ENCODE peak calls at places on chromosome X, in four cellular contexts. T is K562, N is GM12878, L is H1. S is an unnamed sample.
A peak's percentile ranks its signal among the peaks of the same experiment; 100 is the strongest.

GRCh38 chrX:136626237-136626636 is 21.7 kb upstream of the CD40LG start:
- DNase-seq in T (no peak), N (peak; percentile 36), L (no peak), S (no peak)

GRCh38 chrX:141278306-141278705 is 36.0 kb upstream of the SPANXC start:
- DNase-seq in T (peak; percentile 17), N (no peak), L (peak; percentile 41), S (peak; percentile 0)

GRCh38 chrX:154545673-154546274 is 872 bp downstream of the G6PD start:
- DNase-seq in T (no peak), N (no peak), L (no peak), S (no peak)

GRCh38 chrX:2954541-2954940 is 25.4 kb upstream of the ARSD start:
- DNase-seq in T (no peak), N (no peak), L (no peak), S (no peak)

GRCh38 chrX:13048265-13048664 is 3.8 kb upstream of the FAM9C start:
- DNase-seq in T (no peak), N (no peak), L (no peak), S (no peak)

GRCh38 chrX:40108959-40109287 is 11.2 kb upstream of the BCOR start:
- DNase-seq in T (peak; percentile 85), N (no peak), L (peak; percentile 66), S (no peak)

GRCh38 chrX:123175366-123176122 is 8.5 kb upstream of the GRIA3 start:
- DNase-seq in T (no peak), N (no peak), L (no peak), S (no peak)

GRCh38 chrX:120726294-120726693 is 96.4 kb upstream of the C1GALT1C1 start:
- DNase-seq in T (no peak), N (peak; percentile 73), L (no peak), S (no peak)

GRCh38 chrX:154372612-154373022 is 1.8 kb downstream of the FLNA start:
- DNase-seq in T (peak; percentile 38), N (peak; percentile 31), L (no peak), S (peak; percentile 27)

GRCh38 chrX:152635941-152636340 is 1.8 kb upstream of the GABRQ start:
- DNase-seq in T (peak; percentile 69), N (no peak), L (peak; percentile 45), S (peak; percentile 27)

GRCh38 chrX:148562846-148563245 is 62.4 kb downstream of the AFF2 start:
- DNase-seq in T (no peak), N (no peak), L (no peak), S (no peak)

GRCh38 chrX:136872091-136872700 is 8.3 kb downstream of the RBMX start:
- DNase-seq in T (no peak), N (no peak), L (no peak), S (no peak)

GRCh38 chrX:27444093-27444908 is 18.8 kb downstream of the PPP4R3C start:
- DNase-seq in T (no peak), N (no peak), L (no peak), S (peak; percentile 14)

GRCh38 chrX:150063673-150064072 is 125.4 kb upstream of the EOLA2 start:
- DNase-seq in T (no peak), N (no peak), L (no peak), S (no peak)

GRCh38 chrX:41912922-41913321 is 10.4 kb downstream of the CASK start:
- DNase-seq in T (no peak), N (no peak), L (no peak), S (no peak)

GRCh38 chrX:125522752-125523151 is 203.1 kb downstream of the TEX13C start:
- DNase-seq in T (no peak), N (no peak), L (no peak), S (no peak)

GRCh38 chrX:32448320-32448719 is 763.0 kb downstream of the DMD start:
- DNase-seq in T (no peak), N (peak; percentile 74), L (no peak), S (peak; percentile 0)

GRCh38 chrX:11100281-11101035 is 10.7 kb upstream of the HCCS start:
- DNase-seq in T (peak; percentile 37), N (no peak), L (no peak), S (peak; percentile 76)

GRCh38 chrX:20266810-20267598 is at the start of gene RPS6KA3:
- DNase-seq in T (peak; percentile 91), N (peak; percentile 44), L (peak; percentile 80), S (peak; percentile 71)

GRCh38 chrX:11381464-11381863 is 88.3 kb downstream of the AMELX start:
- DNase-seq in T (peak; percentile 84), N (peak; percentile 30), L (no peak), S (peak; percentile 25)

GRCh38 chrX:148500428-148501120 is at the start of gene AFF2:
- DNase-seq in T (no peak), N (no peak), L (peak; percentile 58), S (no peak)

GRCh38 chrX:16842684-16843083 is 27.5 kb downstream of the RBBP7 start:
- DNase-seq in T (no peak), N (no peak), L (no peak), S (no peak)

GRCh38 chrX:357693-358471 is 28.8 kb downstream of the PPP2R3B start:
- DNase-seq in T (no peak), N (no peak), L (no peak), S (no peak)

GRCh38 chrX:23341452-23341851 is 6.8 kb downstream of the PTCHD1 start:
- DNase-seq in T (no peak), N (no peak), L (no peak), S (no peak)

GRCh38 chrX:19804168-19804567 is 83.2 kb downstream of the SH3KBP1 start:
- DNase-seq in T (no peak), N (no peak), L (no peak), S (no peak)

GRCh38 chrX:154546354-154547244 is at the start of gene G6PD:
- DNase-seq in T (peak; percentile 87), N (no peak), L (peak; percentile 86), S (peak; percentile 43)

GRCh38 chrX:34058005-34058404 is 74.1 kb downstream of the FAM47A start:
- DNase-seq in T (no peak), N (no peak), L (peak; percentile 33), S (no peak)

GRCh38 chrX:71938371-71938770 is 27.7 kb downstream of the NHSL2 start:
- DNase-seq in T (no peak), N (no peak), L (no peak), S (no peak)

GRCh38 chrX:148574247-148574973 is 74.0 kb downstream of the AFF2 start:
- DNase-seq in T (no peak), N (peak; percentile 2), L (no peak), S (no peak)

GRCh38 chrX:72018277-72019112 is 107.8 kb downstream of the NHSL2 start:
- DNase-seq in T (peak; percentile 85), N (no peak), L (peak; percentile 84), S (peak; percentile 47)

GRCh38 chrX:38804481-38805293 is 3.4 kb downstream of the MID1IP1 start:
- DNase-seq in T (peak; percentile 35), N (no peak), L (peak; percentile 45), S (no peak)

GRCh38 chrX:130916636-130917422 is 13.8 kb upstream of the ENOX2 start:
- DNase-seq in T (peak; percentile 74), N (no peak), L (peak; percentile 47), S (peak; percentile 35)

GRCh38 chrX:65587616-65588526 is 53.3 kb upstream of the LAS1L start:
- DNase-seq in T (peak; percentile 81), N (no peak), L (no peak), S (no peak)

GRCh38 chrX:150258463-150259430 is 104.4 kb upstream of the MAMLD1 start:
- DNase-seq in T (no peak), N (no peak), L (no peak), S (no peak)

GRCh38 chrX:44675364-44676024 is 132.8 kb upstream of the FUNDC1 start:
- DNase-seq in T (peak; percentile 53), N (no peak), L (no peak), S (no peak)

GRCh38 chrX:140661657-140662056 is 47.9 kb upstream of the LINC00632 start:
- DNase-seq in T (no peak), N (no peak), L (no peak), S (no peak)

GRCh38 chrX:9859711-9860555 is 73.7 kb downstream of the SHROOM2 start:
- DNase-seq in T (no peak), N (no peak), L (no peak), S (no peak)
- TF ChIP-seq HDAC6 in T (no peak), N (no peak), L (no peak), S (no peak)

GRCh38 chrX:111035991-111036390 is 60.0 kb upstream of the PAK3 start:
- DNase-seq in T (no peak), N (no peak), L (no peak), S (no peak)

GRCh38 chrX:111039606-111040005 is 56.4 kb upstream of the PAK3 start:
- DNase-seq in T (no peak), N (no peak), L (no peak), S (no peak)

GRCh38 chrX:111035256-111035655 is 60.7 kb upstream of the PAK3 start:
- DNase-seq in T (no peak), N (no peak), L (no peak), S (no peak)

GRCh38 chrX:111041018-111041462 is 55.0 kb upstream of the PAK3 start:
- DNase-seq in T (no peak), N (no peak), L (no peak), S (peak; percentile 9)

GRCh38 chrX:111040377-111041017 is 55.5 kb upstream of the PAK3 start:
- DNase-seq in T (no peak), N (no peak), L (no peak), S (no peak)
- TF ChIP-seq HDAC6 in T (no peak), N (no peak), L (no peak), S (no peak)

GRCh38 chrX:69318651-69319305 is 153.5 kb upstream of the PJA1 start:
- DNase-seq in T (no peak), N (no peak), L (no peak), S (no peak)
- TF ChIP-seq HDAC6 in T (no peak), N (no peak), L (no peak), S (no peak)

DNA sequence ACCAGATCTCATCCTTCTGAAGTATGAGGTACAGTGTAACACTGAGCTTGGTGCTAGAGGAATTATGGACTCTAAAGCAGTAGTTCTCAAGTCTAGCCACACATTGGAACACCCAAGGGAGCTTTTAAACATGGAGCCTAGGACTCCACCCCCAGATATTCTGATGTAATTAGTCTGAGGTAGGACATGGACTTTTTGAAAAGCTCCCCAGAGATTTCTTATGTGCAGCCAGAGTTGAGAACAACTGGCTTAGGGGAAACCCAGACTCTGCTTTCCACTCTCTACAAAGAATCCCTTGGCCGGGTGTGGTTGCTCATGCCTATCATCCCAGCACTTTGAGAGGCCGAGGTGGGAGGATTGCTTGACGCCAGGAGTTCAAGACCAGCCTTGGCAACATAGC is 11.6 kb upstream of the GDPD2 start:
- DNase-seq in T (no peak), N (no peak), L (no peak), S (no peak)
- TF ChIP-seq HDAC6 in T (no peak), N (no peak), L (no peak), S (no peak)

S was measured in HepG2.